ENCODE peak calls at places on chromosomes 13 and 19, in five cellular contexts. One of them, this sample, is unnamed.

GRCh38 chr19:45632468-45633196 is 6.6 kb downstream of the EML2 start:
- DNase-seq in pancreas: peak
- DNase-seq in upper lobe of right lung: peak
- DNase-seq in lower leg skin: peak
- DNase-seq in IMR-90: peak
- DNase-seq in this sample: no peak

GRCh38 chr19:16589917-16590316 is 17.7 kb upstream of the SLC35E1 start:
- DNase-seq in pancreas: no peak
- DNase-seq in IMR-90: no peak
- DNase-seq in upper lobe of right lung: no peak
- DNase-seq in lower leg skin: no peak
- DNase-seq in this sample: no peak

GRCh38 chr19:28466107-28467045 is 746.6 kb downstream of the UQCRFS1 start:
- DNase-seq in pancreas: peak
- DNase-seq in IMR-90: peak
- DNase-seq in lower leg skin: no peak
- DNase-seq in upper lobe of right lung: peak
- DNase-seq in this sample: no peak

GRCh38 chr19:57754091-57754673 is 7.6 kb downstream of the ZNF776 start:
- DNase-seq in IMR-90: no peak
- DNase-seq in lower leg skin: no peak
- DNase-seq in upper lobe of right lung: no peak
- DNase-seq in pancreas: no peak
- DNase-seq in this sample: no peak

GRCh38 chr19:49301866-49302252 is 23.1 kb downstream of the SLC6A16 start:
- DNase-seq in IMR-90: no peak
- DNase-seq in upper lobe of right lung: no peak
- DNase-seq in lower leg skin: no peak
- DNase-seq in pancreas: no peak
- DNase-seq in this sample: no peak

GRCh38 chr19:39382991-39383828 is 7.7 kb downstream of the PAF1 start:
- DNase-seq in pancreas: no peak
- DNase-seq in upper lobe of right lung: no peak
- DNase-seq in IMR-90: no peak
- DNase-seq in lower leg skin: no peak
- DNase-seq in this sample: no peak

GRCh38 chr19:50204811-50205675 is 1.6 kb downstream of the MYH14 start:
- DNase-seq in IMR-90: no peak
- DNase-seq in lower leg skin: peak
- DNase-seq in upper lobe of right lung: peak
- DNase-seq in pancreas: peak
- DNase-seq in this sample: no peak

GRCh38 chr19:45037393-45038169 is 1.3 kb upstream of the CLASRP start:
- DNase-seq in upper lobe of right lung: no peak
- DNase-seq in lower leg skin: no peak
- DNase-seq in IMR-90: no peak
- DNase-seq in pancreas: no peak
- DNase-seq in this sample: no peak

GRCh38 chr19:793775-794174 is 3.5 kb upstream of the PTBP1 start:
- DNase-seq in upper lobe of right lung: no peak
- DNase-seq in lower leg skin: no peak
- DNase-seq in IMR-90: no peak
- DNase-seq in pancreas: no peak
- DNase-seq in this sample: no peak

GRCh38 chr13:42594577-42595571 is 20.9 kb downstream of the TNFSF11 start:
- DNase-seq in IMR-90: peak
- DNase-seq in lower leg skin: peak
- DNase-seq in pancreas: peak
- DNase-seq in upper lobe of right lung: no peak
- DNase-seq in this sample: peak

GRCh38 chr19:38665950-38666661 is 18.7 kb downstream of the ACTN4 start:
- DNase-seq in lower leg skin: no peak
- DNase-seq in upper lobe of right lung: peak
- DNase-seq in IMR-90: peak
- DNase-seq in pancreas: peak
- DNase-seq in this sample: no peak

GRCh38 chr19:18419699-18420460 is 682 bp downstream of the SSBP4 start:
- DNase-seq in lower leg skin: no peak
- DNase-seq in upper lobe of right lung: peak
- DNase-seq in pancreas: peak
- DNase-seq in IMR-90: no peak
- DNase-seq in this sample: no peak

GRCh38 chr13:45928843-45929242 is 77.3 kb upstream of the SIAH3 start:
- DNase-seq in lower leg skin: no peak
- DNase-seq in pancreas: peak
- DNase-seq in upper lobe of right lung: no peak
- DNase-seq in IMR-90: no peak
- DNase-seq in this sample: peak

GRCh38 chr13:110985570-110985969 is 70.7 kb upstream of the ANKRD10 start:
- DNase-seq in lower leg skin: no peak
- DNase-seq in upper lobe of right lung: no peak
- DNase-seq in pancreas: no peak
- DNase-seq in IMR-90: peak
- DNase-seq in this sample: no peak

GRCh38 chr13:100363351-100363750 is 225.2 kb downstream of the GGACT start:
- DNase-seq in upper lobe of right lung: no peak
- DNase-seq in lower leg skin: no peak
- DNase-seq in IMR-90: peak
- DNase-seq in pancreas: no peak
- DNase-seq in this sample: no peak

GRCh38 chr13:46648166-46648607 is 95.2 kb downstream of the LRCH1 start:
- DNase-seq in lower leg skin: no peak
- DNase-seq in IMR-90: peak
- DNase-seq in upper lobe of right lung: no peak
- DNase-seq in pancreas: peak
- DNase-seq in this sample: no peak

GRCh38 chr19:18898081-18898532 is 2.1 kb upstream of the CERS1 start:
- DNase-seq in upper lobe of right lung: no peak
- DNase-seq in pancreas: no peak
- DNase-seq in lower leg skin: no peak
- DNase-seq in IMR-90: no peak
- DNase-seq in this sample: no peak

GRCh38 chr13:106443625-106444024 is 91.8 kb downstream of the EFNB2 start:
- DNase-seq in upper lobe of right lung: no peak
- DNase-seq in IMR-90: no peak
- DNase-seq in pancreas: no peak
- DNase-seq in lower leg skin: no peak
- DNase-seq in this sample: no peak

GRCh38 chr13:106446011-106446410 is 89.5 kb downstream of the EFNB2 start:
- DNase-seq in pancreas: no peak
- DNase-seq in lower leg skin: no peak
- DNase-seq in IMR-90: peak
- DNase-seq in upper lobe of right lung: no peak
- DNase-seq in this sample: peak

GRCh38 chr13:106453101-106453500 is 82.4 kb downstream of the EFNB2 start:
- DNase-seq in lower leg skin: no peak
- DNase-seq in IMR-90: no peak
- DNase-seq in pancreas: no peak
- DNase-seq in upper lobe of right lung: no peak
- DNase-seq in this sample: no peak

GRCh38 chr13:106450991-106451390 is 84.5 kb downstream of the EFNB2 start:
- DNase-seq in lower leg skin: no peak
- DNase-seq in upper lobe of right lung: no peak
- DNase-seq in pancreas: no peak
- DNase-seq in IMR-90: no peak
- DNase-seq in this sample: no peak

DNA sequence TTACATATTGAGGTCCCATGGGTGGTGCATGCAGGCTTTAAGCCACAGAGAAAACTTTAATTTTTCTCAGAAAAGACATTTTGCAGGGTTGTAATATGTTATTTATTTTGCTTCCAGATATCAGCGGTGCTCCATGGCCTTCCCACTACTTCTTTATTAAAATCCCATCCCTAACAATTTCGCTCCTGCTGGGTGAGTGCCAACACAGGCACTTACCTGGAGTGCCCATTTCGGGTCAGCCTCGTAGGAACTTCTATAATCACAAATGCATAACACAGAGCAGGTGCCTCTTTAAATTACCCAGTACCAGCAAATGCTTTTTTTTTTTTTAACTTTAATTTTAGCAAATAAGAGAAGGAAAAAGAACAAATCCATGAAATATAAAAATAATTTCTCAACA is 86.4 kb downstream of the EFNB2 start:
- DNase-seq in upper lobe of right lung: no peak
- DNase-seq in lower leg skin: no peak
- DNase-seq in IMR-90: no peak
- DNase-seq in pancreas: no peak
- DNase-seq in this sample: no peak
- TF ChIP-seq CTCF in upper lobe of right lung: no peak
- TF ChIP-seq CTCF in lower leg skin: no peak
- TF ChIP-seq CTCF in IMR-90: no peak
- TF ChIP-seq CTCF in pancreas: no peak
- TF ChIP-seq CTCF in this sample: no peak

GRCh38 chr13:113210834-113211233 is 1.4 kb downstream of the CUL4A start:
- DNase-seq in pancreas: no peak
- DNase-seq in lower leg skin: no peak
- DNase-seq in upper lobe of right lung: no peak
- DNase-seq in IMR-90: no peak
- DNase-seq in this sample: no peak
- H3K4me3 ChIP-seq in pancreas: no peak
- H3K4me3 ChIP-seq in lower leg skin: no peak
- H3K4me3 ChIP-seq in upper lobe of right lung: peak
- H3K4me3 ChIP-seq in IMR-90: peak
- H3K4me3 ChIP-seq in this sample: peak

GRCh38 chr19:47097396-47098217 is 16.0 kb downstream of the ZC3H4 start:
- DNase-seq in upper lobe of right lung: no peak
- DNase-seq in IMR-90: no peak
- DNase-seq in pancreas: no peak
- DNase-seq in lower leg skin: no peak
- DNase-seq in this sample: no peak

GRCh38 chr19:47098608-47099007 is 15.0 kb downstream of the ZC3H4 start:
- DNase-seq in IMR-90: no peak
- DNase-seq in upper lobe of right lung: no peak
- DNase-seq in lower leg skin: no peak
- DNase-seq in pancreas: no peak
- DNase-seq in this sample: no peak

GRCh38 chr19:47102561-47103135 is 10.9 kb downstream of the ZC3H4 start:
- DNase-seq in upper lobe of right lung: no peak
- DNase-seq in IMR-90: no peak
- DNase-seq in pancreas: no peak
- DNase-seq in lower leg skin: no peak
- DNase-seq in this sample: no peak

GRCh38 chr19:47099576-47100050 is 14.0 kb downstream of the ZC3H4 start:
- DNase-seq in lower leg skin: no peak
- DNase-seq in pancreas: no peak
- DNase-seq in upper lobe of right lung: no peak
- DNase-seq in IMR-90: no peak
- DNase-seq in this sample: no peak

GRCh38 chr19:47100290-47100689 is 13.3 kb downstream of the ZC3H4 start:
- DNase-seq in upper lobe of right lung: no peak
- DNase-seq in lower leg skin: no peak
- DNase-seq in IMR-90: no peak
- DNase-seq in pancreas: no peak
- DNase-seq in this sample: no peak
- TF ChIP-seq CTCF in upper lobe of right lung: no peak
- TF ChIP-seq CTCF in lower leg skin: no peak
- TF ChIP-seq CTCF in IMR-90: no peak
- TF ChIP-seq CTCF in pancreas: no peak
- TF ChIP-seq CTCF in this sample: no peak

DNA sequence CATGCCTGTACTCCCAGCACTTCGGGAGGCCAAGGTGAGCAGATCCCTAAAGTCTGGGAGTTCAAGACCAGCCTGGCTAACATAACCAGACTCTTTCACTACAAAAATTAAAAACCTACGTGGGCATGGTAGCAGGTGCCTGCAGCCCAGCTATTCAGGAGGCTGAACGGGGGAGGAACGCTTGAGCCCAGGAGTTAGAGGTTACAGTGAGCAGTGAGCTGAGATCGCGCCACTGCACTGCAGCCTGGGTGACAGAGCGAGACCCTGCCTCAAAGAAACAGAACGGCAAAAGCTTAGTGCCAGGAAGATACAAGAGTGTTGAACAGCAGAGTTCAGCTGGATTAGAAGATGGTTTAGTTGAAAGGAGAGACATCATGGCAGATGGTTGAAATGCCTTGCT is 24.1 kb upstream of the RNF113B start:
- DNase-seq in IMR-90: no peak
- DNase-seq in pancreas: no peak
- DNase-seq in upper lobe of right lung: no peak
- DNase-seq in lower leg skin: no peak
- DNase-seq in this sample: no peak
- H3K4me3 ChIP-seq in IMR-90: no peak
- H3K4me3 ChIP-seq in pancreas: no peak
- H3K4me3 ChIP-seq in upper lobe of right lung: no peak
- H3K4me3 ChIP-seq in lower leg skin: no peak
- H3K4me3 ChIP-seq in this sample: no peak

DNA sequence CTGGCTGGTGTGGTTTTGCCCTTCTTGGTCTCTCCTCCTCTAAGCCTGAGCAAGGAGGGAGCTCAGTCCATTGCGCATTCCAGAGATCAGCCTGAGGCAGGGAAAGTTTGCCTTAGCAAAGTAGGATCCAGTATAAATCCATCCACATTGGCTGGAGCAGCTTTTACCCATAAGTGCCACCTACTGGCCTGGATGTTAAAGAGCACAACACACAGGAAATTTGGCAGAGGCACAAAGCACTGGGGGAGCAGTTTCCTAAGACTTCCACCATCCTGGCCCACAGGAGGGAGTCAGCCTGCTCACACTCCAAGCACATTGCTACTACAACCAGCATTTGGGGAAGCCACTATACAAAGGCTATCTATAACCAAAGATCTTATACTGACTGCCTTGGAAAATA is 1124.2 kb downstream of the SLITRK1 start:
- DNase-seq in IMR-90: peak
- DNase-seq in upper lobe of right lung: no peak
- DNase-seq in pancreas: no peak
- DNase-seq in lower leg skin: no peak
- DNase-seq in this sample: no peak
- TF ChIP-seq CTCF in IMR-90: peak
- TF ChIP-seq CTCF in upper lobe of right lung: no peak
- TF ChIP-seq CTCF in pancreas: no peak
- TF ChIP-seq CTCF in lower leg skin: no peak
- TF ChIP-seq CTCF in this sample: peak

DNA sequence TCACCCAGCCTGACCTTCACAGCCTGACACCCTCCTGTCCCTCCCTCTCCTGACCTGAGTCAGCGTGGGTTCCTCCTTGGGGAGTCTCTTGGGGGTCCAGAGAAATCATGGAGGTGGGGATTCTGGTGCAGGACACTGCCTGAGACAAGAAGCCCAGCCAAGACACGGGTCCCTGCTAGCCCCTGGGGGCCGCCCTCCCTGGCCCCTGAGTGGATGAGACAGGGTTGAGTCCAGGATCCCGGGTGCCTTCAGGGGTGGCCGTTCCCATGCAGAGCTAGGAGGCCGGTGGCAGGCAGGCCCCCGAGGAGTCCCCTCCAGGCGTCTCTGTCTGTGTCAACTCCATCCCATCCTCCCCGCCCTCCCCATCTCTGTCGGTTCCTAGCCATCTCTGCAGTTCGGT is 1.6 kb downstream of the MAP2K7 start:
- DNase-seq in IMR-90: no peak
- DNase-seq in pancreas: peak
- DNase-seq in upper lobe of right lung: no peak
- DNase-seq in lower leg skin: peak
- DNase-seq in this sample: no peak
- H3K4me3 ChIP-seq in IMR-90: no peak
- H3K4me3 ChIP-seq in pancreas: peak
- H3K4me3 ChIP-seq in upper lobe of right lung: no peak
- H3K4me3 ChIP-seq in lower leg skin: no peak
- H3K4me3 ChIP-seq in this sample: peak

This sample was measured in epithelial cell of proximal tubule.